ENCODE peak calls at places on chromosomes 6 and 20, in ten cellular contexts. T is GM10248, N is fibroblast of pulmonary artery, S is PC-3, M is heart left ventricle, A is nephron progenitor cell, U is AG04449, R is MCF 10A, O is Peyer's patch, Q is ovary. K is an unnamed sample.
A peak's percentile ranks its signal among the peaks of the same experiment; 100 is the strongest.

GRCh38 chr6:157432231-157432630 is 51.2 kb downstream of the ZDHHC14 start:
- DNase-seq in T (no peak), N (no peak), S (peak; percentile 60), M (no peak), A (no peak), U (no peak), R (no peak), O (no peak), Q (no peak), K (no peak)

GRCh38 chr6:27795697-27796494 is 116.3 kb downstream of the OR2B2 start:
- DNase-seq in T (peak; percentile 63), N (peak; percentile 95), S (peak; percentile 99), M (no peak), A (peak; percentile 55), U (peak; percentile 63), R (peak; percentile 91), O (peak; percentile 58), Q (no peak), K (peak; percentile 93)

GRCh38 chr6:44806656-44807055 is 419.1 kb downstream of the CDC5L start:
- DNase-seq in T (no peak), N (no peak), S (peak; percentile 29), M (no peak), A (no peak), U (no peak), R (no peak), O (peak; percentile 90), Q (no peak), K (no peak)

GRCh38 chr6:6725834-6726194 is 137.3 kb downstream of the LY86 start:
- DNase-seq in T (no peak), N (no peak), S (no peak), M (no peak), A (no peak), U (no peak), R (no peak), O (no peak), Q (no peak), K (no peak)

GRCh38 chr6:43702522-43703440 is 15.2 kb upstream of the MRPS18A start:
- DNase-seq in T (peak; percentile 58), N (peak; percentile 97), S (peak; percentile 93), M (peak; percentile 93), A (peak; percentile 86), U (peak; percentile 63), R (peak; percentile 97), O (peak; percentile 92), Q (peak; percentile 86), K (peak; percentile 91)

GRCh38 chr20:25222461-25223178 is 25.3 kb upstream of the PYGB start:
- DNase-seq in T (no peak), N (no peak), S (no peak), M (peak; percentile 72), A (no peak), U (no peak), R (no peak), O (no peak), Q (no peak), K (no peak)

GRCh38 chr6:91045152-91045551 is 458.3 kb upstream of the MAP3K7 start:
- DNase-seq in T (no peak), N (peak; percentile 41), S (no peak), M (no peak), A (no peak), U (no peak), R (peak; percentile 32), O (no peak), Q (peak; percentile 28), K (no peak)

GRCh38 chr6:67863346-67863745 is 771.7 kb upstream of the ADGRB3 start:
- DNase-seq in T (no peak), N (no peak), S (peak; percentile 52), M (no peak), A (no peak), U (no peak), R (no peak), O (no peak), Q (no peak), K (no peak)

GRCh38 chr20:9301129-9302072 is 213.0 kb upstream of the LAMP5 start:
- DNase-seq in T (no peak), N (peak; percentile 89), S (peak; percentile 93), M (no peak), A (no peak), U (no peak), R (peak; percentile 85), O (no peak), Q (no peak), K (peak; percentile 13)

GRCh38 chr6:157403011-157403683 is 22.2 kb downstream of the ZDHHC14 start:
- DNase-seq in T (no peak), N (no peak), S (no peak), M (no peak), A (no peak), U (no peak), R (no peak), O (no peak), Q (no peak), K (no peak)

GRCh38 chr6:42428326-42429041 is 23.2 kb downstream of the TRERF1 start:
- DNase-seq in T (peak; percentile 82), N (no peak), S (no peak), M (peak; percentile 72), A (no peak), U (no peak), R (no peak), O (peak; percentile 57), Q (no peak), K (peak; percentile 22)

GRCh38 chr6:142356271-142356938 is 54.6 kb downstream of the ADGRG6 start:
- DNase-seq in T (no peak), N (peak; percentile 69), S (no peak), M (no peak), A (no peak), U (no peak), R (peak; percentile 87), O (no peak), Q (no peak), K (peak; percentile 54)

GRCh38 chr20:59745716-59746115 is 141.4 kb downstream of the PHACTR3 start:
- DNase-seq in T (no peak), N (no peak), S (no peak), M (no peak), A (no peak), U (no peak), R (no peak), O (no peak), Q (no peak), K (no peak)

GRCh38 chr6:54617730-54618129 is 228.8 kb upstream of the FAM83B start:
- DNase-seq in T (no peak), N (peak; percentile 80), S (peak; percentile 63), M (no peak), A (no peak), U (peak; percentile 67), R (no peak), O (no peak), Q (no peak), K (peak; percentile 74)
- TF ChIP-seq CTCF in T (no peak), N (no peak), S (no peak), M (no peak), A (no peak), U (no peak), R (no peak), O (no peak), Q (no peak), K (no peak)

DNA sequence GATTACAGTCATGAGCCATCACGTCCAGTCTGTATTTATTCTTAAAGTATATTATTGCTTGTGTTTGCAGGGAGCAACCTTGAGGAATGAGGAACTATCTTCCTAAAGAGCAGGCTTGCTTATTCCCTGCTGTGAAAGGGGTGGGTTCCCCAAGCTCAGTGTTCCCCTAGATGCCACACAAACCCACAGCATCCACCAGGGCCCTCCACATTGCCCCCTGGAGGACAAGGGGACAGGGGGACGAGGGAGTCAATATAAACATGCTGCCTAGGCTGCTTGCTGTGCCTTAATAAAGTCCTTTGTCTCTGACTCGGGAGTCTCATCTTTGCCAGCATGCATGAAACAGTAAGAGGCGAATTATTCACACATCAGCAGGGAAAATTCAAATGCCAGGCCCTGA is 8.0 kb upstream of the IDH3B start:
- DNase-seq in T (no peak), N (no peak), S (no peak), M (no peak), A (no peak), U (no peak), R (no peak), O (no peak), Q (no peak), K (no peak)
- TF ChIP-seq CTCF in T (no peak), N (peak; percentile 16), S (peak; percentile 41), M (no peak), A (no peak), U (peak; percentile 3), R (no peak), O (no peak), Q (no peak), K (peak; percentile 52)

GRCh38 chr20:56175884-56176283 is 72.6 kb upstream of the MC3R start:
- DNase-seq in T (no peak), N (no peak), S (no peak), M (no peak), A (no peak), U (no peak), R (no peak), O (no peak), Q (no peak), K (no peak)

GRCh38 chr20:56179051-56179450 is 69.5 kb upstream of the MC3R start:
- DNase-seq in T (no peak), N (no peak), S (no peak), M (no peak), A (no peak), U (no peak), R (no peak), O (no peak), Q (no peak), K (no peak)

GRCh38 chr20:56178219-56178618 is 70.3 kb upstream of the MC3R start:
- DNase-seq in T (no peak), N (no peak), S (no peak), M (no peak), A (no peak), U (no peak), R (no peak), O (no peak), Q (no peak), K (no peak)

GRCh38 chr20:56181593-56181992 is 66.9 kb upstream of the MC3R start:
- DNase-seq in T (no peak), N (no peak), S (no peak), M (no peak), A (no peak), U (no peak), R (peak; percentile 15), O (no peak), Q (no peak), K (no peak)
- TF ChIP-seq CTCF in T (no peak), N (no peak), S (peak; percentile 33), M (no peak), A (no peak), U (no peak), R (no peak), O (peak; percentile 20), Q (no peak), K (no peak)

GRCh38 chr6:106883808-106884262 is 90.7 kb downstream of the CD24 start:
- DNase-seq in T (no peak), N (no peak), S (peak; percentile 36), M (no peak), A (no peak), U (no peak), R (peak; percentile 17), O (no peak), Q (no peak), K (no peak)
- TF ChIP-seq CTCF in T (no peak), N (no peak), S (peak; percentile 52), M (no peak), A (no peak), U (no peak), R (peak; percentile 11), O (peak; percentile 11), Q (no peak), K (peak; percentile 17)

DNA sequence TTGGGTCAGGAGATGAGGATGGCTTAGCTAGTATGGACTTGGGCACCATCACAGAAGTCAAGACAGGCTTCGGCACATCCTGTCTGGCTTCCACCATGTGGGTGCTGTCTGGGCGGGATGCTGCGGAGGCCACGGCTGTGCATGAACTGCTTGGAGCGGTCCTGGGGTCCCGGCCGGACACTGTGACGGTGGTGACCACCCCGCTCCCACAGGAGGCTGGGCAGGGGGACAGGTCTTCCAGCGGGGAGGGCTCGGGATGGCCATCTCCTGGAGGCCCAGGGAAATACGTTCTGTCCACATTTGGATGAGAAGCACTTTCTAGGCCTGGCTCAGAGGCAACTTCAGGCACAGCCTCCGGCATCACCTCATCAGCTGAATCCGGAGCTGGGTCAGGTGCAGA is 32.1 kb upstream of the TCFL5 start:
- DNase-seq in T (no peak), N (no peak), S (no peak), M (no peak), A (no peak), U (no peak), R (no peak), O (no peak), Q (no peak), K (no peak)
- TF ChIP-seq CTCF in T (no peak), N (no peak), S (peak; percentile 43), M (no peak), A (no peak), U (no peak), R (peak; percentile 16), O (no peak), Q (no peak), K (peak; percentile 37)